ENCODE peak calls at places on chromosome 15, in eight cellular contexts. H is K562, E is body of pancreas, X is GM12878, U is thyroid gland, P is adrenal gland, S is A549, O is HepG2. Q is an unnamed sample.

GRCh38 chr15:99721896-99722295 is 11.3 kb downstream of the LYSMD4 start:
- DNase-seq in U (no peak), H (no peak), X (no peak), O (no peak), E (no peak), S (no peak), P (no peak), Q (no peak)

GRCh38 chr15:49424954-49425353 is 1.9 kb downstream of the FGF7 start:
- DNase-seq in S (no peak), O (no peak), U (no peak), P (no peak), X (no peak), E (no peak), H (no peak), Q (no peak)

GRCh38 chr15:70956196-70956595 is 63.6 kb downstream of the LRRC49 start:
- DNase-seq in O (no peak), U (no peak), E (no peak), P (no peak), H (no peak), X (no peak), S (no peak), Q (no peak)

GRCh38 chr15:86588413-86588812 is 508.7 kb downstream of the AGBL1 start:
- DNase-seq in U (no peak), O (no peak), H (no peak), X (no peak), S (no peak), P (no peak), E (no peak), Q (no peak)

GRCh38 chr15:71060983-71061382 is 54.3 kb upstream of the THSD4 start:
- DNase-seq in O (no peak), E (no peak), U (no peak), S (no peak), P (no peak), X (no peak), H (no peak), Q (no peak)

GRCh38 chr15:71275098-71275497 is 159.8 kb downstream of the THSD4 start:
- DNase-seq in O (no peak), X (no peak), U (no peak), H (no peak), E (no peak), P (no peak), S (no peak), Q (no peak)

GRCh38 chr15:37585966-37586656 is 348.3 kb upstream of the TMCO5A start:
- DNase-seq in P (no peak), H (no peak), E (no peak), S (no peak), O (no peak), U (no peak), X (no peak), Q (no peak)

GRCh38 chr15:27137127-27137526 is 166.1 kb downstream of the GABRG3 start:
- DNase-seq in X (no peak), S (no peak), U (no peak), O (no peak), P (no peak), E (no peak), H (no peak), Q (no peak)

GRCh38 chr15:88029696-88030095 is 226.8 kb downstream of the NTRK3 start:
- DNase-seq in P (no peak), O (no peak), E (no peak), X (no peak), H (no peak), S (no peak), U (no peak), Q (no peak)

GRCh38 chr15:57697588-57697987 is 8.9 kb upstream of the POLR2M start:
- DNase-seq in S (no peak), P (no peak), X (no peak), E (no peak), O (no peak), U (no peak), H (no peak), Q (no peak)

GRCh38 chr15:89652131-89652530 is 3.1 kb downstream of the KIF7 start:
- DNase-seq in P (no peak), U (no peak), E (no peak), S (no peak), X (no peak), H (no peak), O (no peak), Q (no peak)

DNA sequence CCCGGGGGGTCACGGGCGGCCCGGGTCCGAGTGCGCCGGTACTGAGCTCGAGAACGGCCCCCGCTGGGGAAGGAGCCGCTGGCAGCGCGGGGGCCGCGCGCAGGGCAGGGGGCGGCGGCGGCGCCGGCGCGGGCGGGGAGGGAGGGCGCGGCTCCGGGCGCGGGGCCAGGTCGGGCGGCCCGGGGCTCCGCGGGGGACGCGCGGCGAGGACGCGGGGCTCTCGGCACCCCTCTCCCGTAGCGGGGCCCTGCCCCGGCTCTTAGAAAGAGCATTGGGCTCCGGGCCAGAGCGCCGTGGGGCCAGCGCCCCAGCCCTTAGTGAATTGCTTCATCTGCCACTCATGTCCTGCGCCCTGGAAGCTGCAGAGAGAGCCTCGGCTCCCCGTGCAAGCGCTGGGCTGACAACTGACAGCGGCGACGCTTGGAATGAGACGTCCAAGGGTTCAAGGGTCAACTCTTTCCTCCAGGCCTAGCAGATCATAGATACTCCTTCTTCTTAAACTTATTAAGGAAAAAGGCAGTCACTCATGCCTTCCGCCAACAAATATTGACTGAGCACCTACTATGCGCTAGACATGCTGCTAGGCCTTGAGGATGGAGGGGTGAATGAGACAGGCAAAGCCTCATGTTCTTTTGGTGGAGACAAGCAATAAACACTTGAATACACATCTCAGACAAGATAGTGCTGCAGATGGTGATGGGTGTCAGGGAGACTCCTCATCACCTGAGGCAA is 140.8 kb downstream of the SMAD6 start:
- DNase-seq in U (peak), X (no peak), H (peak), E (peak), P (peak), O (peak), S (peak), Q (peak)
- TF ChIP-seq POLR2A in U (peak), X (no peak), H (no peak), E (no peak), P (no peak), O (no peak), S (no peak), Q (no peak)

GRCh38 chr15:40342421-40343313 is 1.9 kb upstream of the CCDC9B start:
- DNase-seq in P (no peak), S (no peak), X (no peak), O (no peak), H (no peak), U (peak), E (no peak), Q (no peak)

GRCh38 chr15:40338921-40339620 is 1.7 kb downstream of the CCDC9B start:
- DNase-seq in O (peak), X (no peak), H (no peak), U (peak), E (peak), P (no peak), S (peak), Q (no peak)

GRCh38 chr15:40340038-40340739 is 550 bp downstream of the CCDC9B start:
- DNase-seq in U (peak), O (no peak), P (peak), S (no peak), H (no peak), E (peak), X (no peak), Q (peak)

GRCh38 chr15:40339621-40339945 is 1.2 kb downstream of the CCDC9B start:
- DNase-seq in H (no peak), E (no peak), X (no peak), S (no peak), P (no peak), U (no peak), O (no peak), Q (no peak)

GRCh38 chr15:40340740-40341400 is at the start of gene CCDC9B:
- DNase-seq in P (peak), H (peak), X (no peak), O (peak), S (peak), U (peak), E (peak), Q (peak)
- TF ChIP-seq POLR2A in P (peak), H (no peak), X (no peak), O (peak), S (no peak), U (peak), E (peak), Q (no peak)

GRCh38 chr15:39598186-39598850 is 17.4 kb downstream of the THBS1 start:
- DNase-seq in E (no peak), P (no peak), U (no peak), S (no peak), H (no peak), X (no peak), O (no peak), Q (no peak)
- TF ChIP-seq POLR2A in E (no peak), P (peak), U (no peak), S (no peak), H (no peak), X (no peak), O (no peak), Q (no peak)

GRCh38 chr15:39127151-39127815 is 453.6 kb upstream of the THBS1 start:
- DNase-seq in P (no peak), U (no peak), H (peak), E (no peak), S (no peak), X (no peak), O (no peak), Q (no peak)

GRCh38 chr15:39130556-39131379 is 450.1 kb upstream of the THBS1 start:
- DNase-seq in P (no peak), S (no peak), E (no peak), U (no peak), X (no peak), H (no peak), O (no peak), Q (no peak)

GRCh38 chr15:39128746-39129145 is 452.1 kb upstream of the THBS1 start:
- DNase-seq in X (no peak), O (peak), P (no peak), E (no peak), S (no peak), U (no peak), H (no peak), Q (no peak)

GRCh38 chr15:39125904-39126303 is 455.0 kb upstream of the THBS1 start:
- DNase-seq in S (peak), E (no peak), X (no peak), U (peak), O (peak), H (peak), P (peak), Q (no peak)

GRCh38 chr15:39127925-39128617 is 452.8 kb upstream of the THBS1 start:
- DNase-seq in H (peak), U (no peak), E (peak), S (peak), X (no peak), P (no peak), O (peak), Q (no peak)
- TF ChIP-seq POLR2A in H (no peak), U (no peak), E (no peak), S (no peak), X (no peak), P (no peak), O (no peak), Q (no peak)